ENCODE peak calls at places on chromosomes 5 and 9, in six cellular contexts. I is HepG2, O is SK-N-SH, P is GM12878, G is K562, L is H1. Y is an unnamed sample.

GRCh38 chr5:98108497-98108896 is 665.0 kb upstream of the RGMB start:
- DNase-seq in I (no peak), O (no peak), P (no peak), G (no peak), L (no peak), Y (no peak)

GRCh38 chr5:69032009-69032408 is 61.8 kb upstream of the SLC30A5 start:
- DNase-seq in I (no peak), O (no peak), P (no peak), G (no peak), L (no peak), Y (no peak)

GRCh38 chr5:16180789-16181082 is 1.1 kb upstream of the MARCHF11 start:
- DNase-seq in I (no peak), O (no peak), P (no peak), G (no peak), L (no peak), Y (no peak)

GRCh38 chr9:127878001-127878651 is 651 bp upstream of the AK1 start:
- DNase-seq in I (no peak), O (no peak), P (no peak), G (peak), L (no peak), Y (no peak)

GRCh38 chr5:114447084-114447773 is 85.4 kb downstream of the KCNN2 start:
- DNase-seq in I (no peak), O (no peak), P (no peak), G (no peak), L (no peak), Y (peak)

GRCh38 chr5:74685979-74686631 is 1.1 kb downstream of the HEXB start:
- DNase-seq in I (no peak), O (peak), P (peak), G (peak), L (no peak), Y (peak)

GRCh38 chr9:136346927-136347465 is 16.5 kb downstream of the DNLZ start:
- DNase-seq in I (no peak), O (no peak), P (no peak), G (no peak), L (no peak), Y (no peak)

GRCh38 chr9:131747352-131747751 is 7.5 kb upstream of the RAPGEF1 start:
- DNase-seq in I (peak), O (peak), P (no peak), G (peak), L (no peak), Y (peak)

GRCh38 chr9:34417734-34418133 is 40.6 kb downstream of the FAM219A start:
- DNase-seq in I (no peak), O (no peak), P (no peak), G (no peak), L (no peak), Y (no peak)

GRCh38 chr5:168409601-168410458 is 76.4 kb upstream of the RARS1 start:
- DNase-seq in I (no peak), O (no peak), P (peak), G (no peak), L (no peak), Y (no peak)

GRCh38 chr5:848671-849111 is 2.1 kb downstream of the ZDHHC11 start:
- DNase-seq in I (no peak), O (no peak), P (no peak), G (no peak), L (no peak), Y (no peak)

GRCh38 chr9:10331157-10331556 is 281.6 kb downstream of the PTPRD start:
- DNase-seq in I (no peak), O (no peak), P (no peak), G (no peak), L (no peak), Y (no peak)

GRCh38 chr5:179229331-179229761 is 115.9 kb downstream of the ADAMTS2 start:
- DNase-seq in I (no peak), O (no peak), P (no peak), G (no peak), L (no peak), Y (no peak)

GRCh38 chr5:147483197-147483790 is 26.6 kb downstream of the DPYSL3 start:
- DNase-seq in I (no peak), O (no peak), P (no peak), G (no peak), L (no peak), Y (no peak)

GRCh38 chr5:147479949-147480348 is 29.9 kb downstream of the DPYSL3 start:
- DNase-seq in I (no peak), O (no peak), P (no peak), G (no peak), L (no peak), Y (no peak)

GRCh38 chr5:12242960-12243888 is 339.0 kb upstream of the CTNND2 start:
- DNase-seq in I (no peak), O (no peak), P (no peak), G (no peak), L (no peak), Y (no peak)

GRCh38 chr9:107951511-107951910 is 461.9 kb upstream of the KLF4 start:
- DNase-seq in I (no peak), O (no peak), P (no peak), G (no peak), L (no peak), Y (no peak)

GRCh38 chr5:122649080-122649479 is 125.8 kb upstream of the SNX2 start:
- DNase-seq in I (no peak), O (no peak), P (no peak), G (no peak), L (no peak), Y (no peak)

GRCh38 chr5:90718387-90718786 is 159.8 kb downstream of the ADGRV1 start:
- DNase-seq in I (no peak), O (no peak), P (no peak), G (no peak), L (no peak), Y (no peak)

GRCh38 chr5:3595102-3595961 is at the start of gene IRX1:
- DNase-seq in I (no peak), O (peak), P (no peak), G (no peak), L (no peak), Y (no peak)

GRCh38 chr9:19441730-19442129 is 32.9 kb downstream of the ACER2 start:
- DNase-seq in I (no peak), O (no peak), P (peak), G (no peak), L (no peak), Y (no peak)

GRCh38 chr9:33924978-33925797 is 108.2 kb downstream of the UBE2R2 start:
- DNase-seq in I (peak), O (peak), P (no peak), G (peak), L (peak), Y (no peak)

GRCh38 chr5:178580556-178580955 is 9.6 kb downstream of the COL23A1 start:
- DNase-seq in I (no peak), O (no peak), P (no peak), G (no peak), L (no peak), Y (no peak)

GRCh38 chr5:69167488-69167845 is 517 bp downstream of the CCNB1 start:
- DNase-seq in I (no peak), O (peak), P (no peak), G (peak), L (no peak), Y (no peak)

GRCh38 chr5:124289641-124290201 is 456.7 kb downstream of the ZNF608 start:
- DNase-seq in I (peak), O (no peak), P (no peak), G (no peak), L (peak), Y (no peak)

GRCh38 chr5:16178745-16179372 is 732 bp downstream of the MARCHF11 start:
- DNase-seq in I (peak), O (peak), P (no peak), G (peak), L (peak), Y (no peak)

GRCh38 chr5:1125030-1125357 is 13.1 kb upstream of the SLC12A7 start:
- DNase-seq in I (no peak), O (peak), P (no peak), G (no peak), L (no peak), Y (no peak)

GRCh38 chr5:179219661-179220620 is 125.3 kb downstream of the ADAMTS2 start:
- DNase-seq in I (no peak), O (no peak), P (no peak), G (no peak), L (no peak), Y (no peak)

GRCh38 chr5:146291421-146292074 is 47.1 kb upstream of the POU4F3 start:
- DNase-seq in I (peak), O (peak), P (no peak), G (peak), L (no peak), Y (peak)
- TF ChIP-seq GABPA in I (no peak), O (no peak), P (no peak), G (no peak), L (no peak), Y (no peak)

DNA sequence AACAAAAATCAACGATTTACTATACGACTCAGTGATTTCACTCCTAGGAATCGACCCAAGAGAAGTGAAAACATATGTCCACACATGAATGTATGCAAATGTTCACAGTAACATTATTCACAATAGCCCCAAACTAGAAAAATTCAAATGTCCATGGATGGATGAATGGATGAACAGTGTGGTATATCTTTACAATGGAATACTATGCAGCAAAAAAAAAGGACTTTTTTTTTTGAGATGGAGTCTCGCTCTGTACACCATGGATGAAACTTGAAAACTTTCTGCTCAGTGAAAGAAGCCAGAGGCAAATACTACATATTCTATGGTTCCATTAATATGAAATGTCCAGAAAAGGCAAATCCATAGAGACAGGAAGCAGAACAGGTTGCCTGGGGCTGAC is 233.8 kb downstream of the ROR2 start:
- DNase-seq in I (no peak), O (no peak), P (no peak), G (no peak), L (no peak), Y (no peak)
- TF ChIP-seq GABPA in I (no peak), O (no peak), P (no peak), G (no peak), L (no peak), Y (no peak)

GRCh38 chr9:112334319-112334828 is 955 bp upstream of the PTBP3 start:
- DNase-seq in I (peak), O (no peak), P (no peak), G (peak), L (no peak), Y (no peak)
- TF ChIP-seq GABPA in I (no peak), O (no peak), P (no peak), G (no peak), L (no peak), Y (no peak)

GRCh38 chr5:14492341-14492964 is 89.1 kb upstream of the OTULINL start:
- DNase-seq in I (no peak), O (no peak), P (no peak), G (no peak), L (no peak), Y (no peak)

GRCh38 chr5:14490309-14490711 is 91.3 kb upstream of the OTULINL start:
- DNase-seq in I (no peak), O (peak), P (no peak), G (no peak), L (no peak), Y (peak)

GRCh38 chr5:14491015-14491414 is 90.6 kb upstream of the OTULINL start:
- DNase-seq in I (no peak), O (peak), P (no peak), G (no peak), L (no peak), Y (peak)

GRCh38 chr5:14489643-14490042 is 91.9 kb upstream of the OTULINL start:
- DNase-seq in I (no peak), O (no peak), P (no peak), G (no peak), L (no peak), Y (peak)

DNA sequence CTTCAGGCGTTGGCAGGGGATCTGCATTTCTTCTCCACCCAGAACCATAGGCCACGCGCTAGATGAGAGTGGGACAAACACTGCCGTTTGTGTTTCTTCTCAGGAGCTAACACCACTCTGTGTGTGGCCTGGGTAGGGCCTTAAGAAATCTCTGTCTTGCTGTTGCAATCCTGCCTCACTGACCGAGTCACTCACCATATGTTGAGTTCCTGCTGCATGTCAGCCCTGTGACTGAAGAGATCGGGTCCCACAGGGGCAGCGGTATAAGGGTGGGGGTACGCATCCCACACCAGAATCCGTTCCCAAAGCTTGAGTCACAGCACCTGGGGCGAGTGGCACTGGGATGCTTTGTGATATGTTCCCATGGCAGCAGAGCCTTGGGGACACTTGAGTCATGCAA is 90.1 kb upstream of the OTULINL start:
- DNase-seq in I (no peak), O (peak), P (no peak), G (no peak), L (no peak), Y (peak)
- TF ChIP-seq GABPA in I (no peak), O (no peak), P (no peak), G (no peak), L (no peak), Y (no peak)

GRCh38 chr9:706606-707451 is 134.7 kb upstream of the DMRT1 start:
- DNase-seq in I (peak), O (peak), P (no peak), G (peak), L (no peak), Y (peak)
- TF ChIP-seq GABPA in I (no peak), O (no peak), P (no peak), G (no peak), L (no peak), Y (no peak)

GRCh38 chr5:173039964-173040363 is 16.2 kb upstream of the CREBRF start:
- DNase-seq in I (no peak), O (no peak), P (no peak), G (no peak), L (no peak), Y (no peak)

GRCh38 chr5:173041881-173042481 is 14.2 kb upstream of the CREBRF start:
- DNase-seq in I (peak), O (no peak), P (no peak), G (no peak), L (no peak), Y (no peak)

GRCh38 chr5:173032730-173033129 is 23.4 kb upstream of the CREBRF start:
- DNase-seq in I (no peak), O (no peak), P (no peak), G (no peak), L (no peak), Y (no peak)

GRCh38 chr5:173035904-173036707 is 20.0 kb upstream of the CREBRF start:
- DNase-seq in I (no peak), O (no peak), P (peak), G (no peak), L (no peak), Y (no peak)
- TF ChIP-seq GABPA in I (no peak), O (no peak), P (no peak), G (no peak), L (no peak), Y (no peak)

GRCh38 chr9:113690055-113690740 is 185.9 kb upstream of the ZNF618 start:
- DNase-seq in I (no peak), O (no peak), P (no peak), G (no peak), L (no peak), Y (no peak)
- TF ChIP-seq GABPA in I (no peak), O (no peak), P (no peak), G (no peak), L (no peak), Y (no peak)

GRCh38 chr9:113573303-113573958 is 109.9 kb downstream of the RGS3 start:
- DNase-seq in I (no peak), O (no peak), P (no peak), G (no peak), L (no peak), Y (no peak)

GRCh38 chr9:113573959-113574352 is 110.4 kb downstream of the RGS3 start:
- DNase-seq in I (no peak), O (no peak), P (no peak), G (no peak), L (no peak), Y (no peak)

GRCh38 chr9:113577525-113578261 is 114.2 kb downstream of the RGS3 start:
- DNase-seq in I (no peak), O (peak), P (no peak), G (no peak), L (no peak), Y (no peak)

GRCh38 chr9:113572076-113572861 is 108.7 kb downstream of the RGS3 start:
- DNase-seq in I (no peak), O (no peak), P (no peak), G (peak), L (no peak), Y (no peak)

DNA sequence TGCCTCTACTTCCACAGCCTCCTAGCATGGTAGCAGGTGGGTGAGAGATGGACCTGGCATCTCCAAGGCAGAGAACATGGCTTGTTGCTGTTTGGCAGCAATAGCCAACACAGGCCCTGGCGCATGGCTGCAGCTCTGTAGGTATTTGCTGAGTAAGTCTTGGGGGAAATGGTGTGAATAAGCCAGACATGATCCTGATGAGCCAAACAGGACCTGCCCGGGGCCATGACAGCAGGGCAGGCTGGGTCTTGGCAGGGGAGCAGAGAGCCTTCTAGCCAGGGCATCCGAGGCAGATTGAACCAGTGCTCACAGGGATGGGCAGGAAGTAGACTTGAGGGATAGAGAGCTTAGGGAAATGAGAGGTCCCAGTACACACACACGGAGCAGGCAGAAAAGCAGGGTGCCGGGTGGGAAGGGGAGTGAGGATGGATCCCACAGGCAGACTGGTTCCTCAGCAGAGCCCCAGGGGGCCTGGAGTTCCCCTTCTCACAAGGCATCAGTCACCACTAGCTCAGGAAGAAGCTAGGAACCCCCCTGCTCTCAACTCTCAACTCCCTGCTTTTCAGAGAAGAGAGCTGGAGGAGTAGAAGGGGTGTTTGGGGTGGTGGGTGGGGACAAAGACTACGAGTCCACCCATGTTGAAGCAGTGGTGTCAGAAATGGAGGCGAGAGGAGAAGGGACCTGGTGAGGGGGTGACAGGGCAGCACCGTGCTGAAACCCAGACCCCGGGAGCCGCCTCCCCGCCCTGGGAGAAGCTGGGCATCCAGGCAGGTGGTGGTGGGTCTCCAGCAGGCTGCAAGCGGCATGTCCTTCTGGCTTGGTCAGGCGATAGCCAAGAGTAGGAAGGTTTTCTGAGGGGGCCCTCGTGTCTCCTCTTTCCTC is 111.1 kb downstream of the RGS3 start:
- DNase-seq in I (no peak), O (no peak), P (no peak), G (no peak), L (no peak), Y (no peak)
- TF ChIP-seq GABPA in I (no peak), O (no peak), P (no peak), G (no peak), L (no peak), Y (no peak)

Y was measured in HL-60.